ENCODE peak calls at places on chromosomes 5 and 9, in six cellular contexts. One of them, this sample, is unnamed.

GRCh38 chr9:77614671-77615070 is 33.5 kb downstream of the GNA14 start:
- DNase-seq in ovary: no peak
- DNase-seq in A549: no peak
- DNase-seq in HepG2: no peak
- DNase-seq in sigmoid colon: no peak
- DNase-seq in transverse colon: no peak
- DNase-seq in this sample: no peak

GRCh38 chr5:151406322-151406947 is 41.0 kb upstream of the SLC36A1 start:
- DNase-seq in ovary: no peak
- DNase-seq in A549: peak
- DNase-seq in HepG2: peak
- DNase-seq in sigmoid colon: no peak
- DNase-seq in transverse colon: no peak
- DNase-seq in this sample: no peak

GRCh38 chr5:50766462-50766861 is 100.0 kb downstream of the PARP8 start:
- DNase-seq in ovary: no peak
- DNase-seq in A549: no peak
- DNase-seq in HepG2: no peak
- DNase-seq in sigmoid colon: no peak
- DNase-seq in transverse colon: no peak
- DNase-seq in this sample: no peak

GRCh38 chr5:168802337-168802736 is 223.2 kb upstream of the PANK3 start:
- DNase-seq in ovary: no peak
- DNase-seq in A549: no peak
- DNase-seq in HepG2: no peak
- DNase-seq in sigmoid colon: no peak
- DNase-seq in transverse colon: no peak
- DNase-seq in this sample: no peak

GRCh38 chr5:168796840-168797548 is 217.8 kb upstream of the PANK3 start:
- DNase-seq in ovary: no peak
- DNase-seq in A549: no peak
- DNase-seq in HepG2: no peak
- DNase-seq in sigmoid colon: no peak
- DNase-seq in transverse colon: no peak
- DNase-seq in this sample: no peak

GRCh38 chr5:152246401-152246800 is 158.7 kb downstream of the NMUR2 start:
- DNase-seq in ovary: no peak
- DNase-seq in A549: peak
- DNase-seq in HepG2: peak
- DNase-seq in sigmoid colon: no peak
- DNase-seq in transverse colon: no peak
- DNase-seq in this sample: peak

GRCh38 chr9:100426532-100427365 is at the start of gene MSANTD3:
- DNase-seq in ovary: peak
- DNase-seq in A549: peak
- DNase-seq in HepG2: peak
- DNase-seq in sigmoid colon: peak
- DNase-seq in transverse colon: peak
- DNase-seq in this sample: peak

GRCh38 chr9:86763795-86764194 is 183.5 kb downstream of the GAS1 start:
- DNase-seq in ovary: no peak
- DNase-seq in A549: no peak
- DNase-seq in HepG2: no peak
- DNase-seq in sigmoid colon: no peak
- DNase-seq in transverse colon: no peak
- DNase-seq in this sample: no peak

GRCh38 chr5:166365164-166365563 is 1926.3 kb upstream of the WWC1 start:
- DNase-seq in ovary: no peak
- DNase-seq in A549: no peak
- DNase-seq in HepG2: no peak
- DNase-seq in sigmoid colon: no peak
- DNase-seq in transverse colon: no peak
- DNase-seq in this sample: no peak
- TF ChIP-seq EP300 in ovary: no peak
- TF ChIP-seq EP300 in A549: no peak
- TF ChIP-seq EP300 in HepG2: no peak
- TF ChIP-seq EP300 in sigmoid colon: no peak
- TF ChIP-seq EP300 in transverse colon: no peak
- TF ChIP-seq EP300 in this sample: no peak

GRCh38 chr9:85432599-85432998 is 309.2 kb downstream of the AGTPBP1 start:
- DNase-seq in ovary: no peak
- DNase-seq in A549: no peak
- DNase-seq in HepG2: no peak
- DNase-seq in sigmoid colon: no peak
- DNase-seq in transverse colon: no peak
- DNase-seq in this sample: no peak
- TF ChIP-seq EP300 in ovary: no peak
- TF ChIP-seq EP300 in A549: no peak
- TF ChIP-seq EP300 in HepG2: no peak
- TF ChIP-seq EP300 in sigmoid colon: no peak
- TF ChIP-seq EP300 in transverse colon: no peak
- TF ChIP-seq EP300 in this sample: no peak

DNA sequence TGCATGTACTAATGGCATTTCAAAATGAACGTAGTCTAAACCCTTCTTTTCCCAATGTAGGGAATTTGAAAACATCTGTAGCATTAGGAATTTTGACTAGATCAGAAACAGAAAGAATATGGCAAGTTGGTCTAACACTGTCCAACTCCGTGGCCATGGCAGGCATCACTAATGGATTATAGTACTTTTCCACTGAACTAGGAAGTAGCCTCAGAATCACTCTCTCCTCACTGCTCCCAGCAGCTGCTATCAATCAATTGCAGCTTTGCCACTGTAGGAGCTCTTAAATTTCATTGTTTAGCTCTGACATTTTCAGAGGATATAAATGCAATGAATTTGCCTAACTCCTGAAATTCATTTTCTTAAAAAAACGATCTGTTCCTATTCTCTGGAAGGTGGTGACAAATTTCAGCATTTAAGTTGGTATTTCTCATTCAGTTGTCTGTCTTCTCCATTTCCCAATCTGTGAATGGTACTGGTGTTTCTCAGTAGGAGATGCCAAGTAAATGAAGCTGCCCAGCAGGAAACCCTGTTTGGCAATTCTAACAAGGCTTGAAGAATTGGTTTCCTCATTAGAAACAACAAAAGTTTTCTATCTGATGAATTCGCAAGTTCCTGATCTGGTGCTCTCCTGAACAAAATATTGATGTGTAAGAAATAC is 64.7 kb downstream of the TLR4 start:
- DNase-seq in ovary: no peak
- DNase-seq in A549: no peak
- DNase-seq in HepG2: no peak
- DNase-seq in sigmoid colon: no peak
- DNase-seq in transverse colon: no peak
- DNase-seq in this sample: no peak
- TF ChIP-seq EP300 in ovary: no peak
- TF ChIP-seq EP300 in A549: no peak
- TF ChIP-seq EP300 in HepG2: no peak
- TF ChIP-seq EP300 in sigmoid colon: no peak
- TF ChIP-seq EP300 in transverse colon: no peak
- TF ChIP-seq EP300 in this sample: no peak

DNA sequence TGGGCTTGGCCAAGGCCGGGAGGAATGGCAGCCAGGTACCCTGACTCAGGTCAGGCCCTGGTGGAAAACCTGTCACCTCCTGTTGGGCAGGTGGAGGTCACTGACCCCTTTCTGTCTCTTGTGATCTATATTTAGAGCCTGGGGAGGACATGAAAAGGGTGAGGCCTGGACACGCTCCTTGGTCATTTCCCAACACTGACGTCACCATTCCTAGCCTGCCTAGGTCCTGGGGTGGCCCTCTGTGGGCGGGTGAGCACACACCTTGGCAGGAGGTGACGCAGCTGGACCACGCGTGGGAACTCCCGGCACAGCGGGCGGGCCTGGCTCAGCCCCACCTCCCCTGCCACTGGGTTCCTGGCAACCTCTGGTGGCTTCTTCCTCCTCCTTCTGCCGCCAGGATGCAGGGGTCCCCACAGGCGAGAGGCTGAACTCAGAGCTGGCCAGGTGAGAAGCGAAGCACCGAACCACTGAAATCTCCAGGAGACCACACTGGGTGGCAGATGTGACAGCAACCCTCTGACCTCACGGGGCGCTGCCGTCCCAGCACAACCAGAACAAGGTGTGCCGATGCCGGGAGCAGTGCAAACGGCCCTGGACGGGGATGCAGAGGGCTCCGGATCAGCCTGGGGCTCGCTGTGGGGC is 6.4 kb upstream of the RALGDS start:
- DNase-seq in ovary: peak
- DNase-seq in A549: no peak
- DNase-seq in HepG2: no peak
- DNase-seq in sigmoid colon: peak
- DNase-seq in transverse colon: peak
- DNase-seq in this sample: peak
- TF ChIP-seq EP300 in ovary: no peak
- TF ChIP-seq EP300 in A549: no peak
- TF ChIP-seq EP300 in HepG2: no peak
- TF ChIP-seq EP300 in sigmoid colon: no peak
- TF ChIP-seq EP300 in transverse colon: peak
- TF ChIP-seq EP300 in this sample: peak

DNA sequence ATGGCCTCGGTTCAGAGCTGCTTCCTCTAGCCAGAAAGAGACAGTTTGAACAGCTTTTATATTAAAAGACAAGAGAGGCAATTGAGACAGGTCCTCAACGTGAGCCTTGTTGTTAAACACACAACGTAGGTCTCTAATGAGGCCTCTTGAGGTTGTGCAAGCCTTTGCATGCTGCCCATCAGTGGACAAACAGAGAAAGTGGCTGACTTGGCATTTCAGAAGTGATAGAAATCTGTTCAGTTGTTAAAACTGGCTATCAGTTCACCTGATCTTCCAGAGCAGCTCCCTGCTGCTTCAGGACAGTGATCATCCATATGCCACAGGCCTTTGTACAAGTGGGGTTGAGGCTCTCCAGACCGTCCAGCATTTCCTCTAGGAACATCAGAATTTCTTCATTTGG is 58.8 kb downstream of the MROH2B start:
- DNase-seq in ovary: no peak
- DNase-seq in A549: no peak
- DNase-seq in HepG2: no peak
- DNase-seq in sigmoid colon: no peak
- DNase-seq in transverse colon: no peak
- DNase-seq in this sample: no peak
- TF ChIP-seq EP300 in ovary: no peak
- TF ChIP-seq EP300 in A549: no peak
- TF ChIP-seq EP300 in HepG2: no peak
- TF ChIP-seq EP300 in sigmoid colon: no peak
- TF ChIP-seq EP300 in transverse colon: no peak
- TF ChIP-seq EP300 in this sample: no peak

GRCh38 chr5:6845856-6846255 is 132.6 kb downstream of the TENT4A start:
- DNase-seq in ovary: no peak
- DNase-seq in A549: no peak
- DNase-seq in HepG2: no peak
- DNase-seq in sigmoid colon: no peak
- DNase-seq in transverse colon: no peak
- DNase-seq in this sample: no peak

GRCh38 chr5:6850033-6850432 is 136.8 kb downstream of the TENT4A start:
- DNase-seq in ovary: no peak
- DNase-seq in A549: no peak
- DNase-seq in HepG2: no peak
- DNase-seq in sigmoid colon: no peak
- DNase-seq in transverse colon: no peak
- DNase-seq in this sample: no peak

GRCh38 chr5:6843821-6844220 is 130.6 kb downstream of the TENT4A start:
- DNase-seq in ovary: no peak
- DNase-seq in A549: no peak
- DNase-seq in HepG2: no peak
- DNase-seq in sigmoid colon: no peak
- DNase-seq in transverse colon: no peak
- DNase-seq in this sample: no peak

GRCh38 chr5:6849569-6849968 is 136.3 kb downstream of the TENT4A start:
- DNase-seq in ovary: no peak
- DNase-seq in A549: no peak
- DNase-seq in HepG2: no peak
- DNase-seq in sigmoid colon: no peak
- DNase-seq in transverse colon: no peak
- DNase-seq in this sample: no peak

GRCh38 chr5:6847896-6848295 is 134.7 kb downstream of the TENT4A start:
- DNase-seq in ovary: no peak
- DNase-seq in A549: no peak
- DNase-seq in HepG2: no peak
- DNase-seq in sigmoid colon: no peak
- DNase-seq in transverse colon: no peak
- DNase-seq in this sample: no peak
- TF ChIP-seq EP300 in ovary: no peak
- TF ChIP-seq EP300 in A549: no peak
- TF ChIP-seq EP300 in HepG2: no peak
- TF ChIP-seq EP300 in sigmoid colon: no peak
- TF ChIP-seq EP300 in transverse colon: no peak
- TF ChIP-seq EP300 in this sample: no peak

GRCh38 chr9:104876587-104876986 is 51.4 kb downstream of the ABCA1 start:
- DNase-seq in ovary: no peak
- DNase-seq in A549: no peak
- DNase-seq in HepG2: no peak
- DNase-seq in sigmoid colon: no peak
- DNase-seq in transverse colon: no peak
- DNase-seq in this sample: no peak

GRCh38 chr9:104875897-104876296 is 52.1 kb downstream of the ABCA1 start:
- DNase-seq in ovary: no peak
- DNase-seq in A549: no peak
- DNase-seq in HepG2: no peak
- DNase-seq in sigmoid colon: no peak
- DNase-seq in transverse colon: no peak
- DNase-seq in this sample: no peak

GRCh38 chr9:104875320-104875719 is 52.6 kb downstream of the ABCA1 start:
- DNase-seq in ovary: no peak
- DNase-seq in A549: no peak
- DNase-seq in HepG2: no peak
- DNase-seq in sigmoid colon: no peak
- DNase-seq in transverse colon: no peak
- DNase-seq in this sample: no peak

GRCh38 chr9:104871961-104872527 is 55.9 kb downstream of the ABCA1 start:
- DNase-seq in ovary: no peak
- DNase-seq in A549: no peak
- DNase-seq in HepG2: no peak
- DNase-seq in sigmoid colon: no peak
- DNase-seq in transverse colon: no peak
- DNase-seq in this sample: no peak

DNA sequence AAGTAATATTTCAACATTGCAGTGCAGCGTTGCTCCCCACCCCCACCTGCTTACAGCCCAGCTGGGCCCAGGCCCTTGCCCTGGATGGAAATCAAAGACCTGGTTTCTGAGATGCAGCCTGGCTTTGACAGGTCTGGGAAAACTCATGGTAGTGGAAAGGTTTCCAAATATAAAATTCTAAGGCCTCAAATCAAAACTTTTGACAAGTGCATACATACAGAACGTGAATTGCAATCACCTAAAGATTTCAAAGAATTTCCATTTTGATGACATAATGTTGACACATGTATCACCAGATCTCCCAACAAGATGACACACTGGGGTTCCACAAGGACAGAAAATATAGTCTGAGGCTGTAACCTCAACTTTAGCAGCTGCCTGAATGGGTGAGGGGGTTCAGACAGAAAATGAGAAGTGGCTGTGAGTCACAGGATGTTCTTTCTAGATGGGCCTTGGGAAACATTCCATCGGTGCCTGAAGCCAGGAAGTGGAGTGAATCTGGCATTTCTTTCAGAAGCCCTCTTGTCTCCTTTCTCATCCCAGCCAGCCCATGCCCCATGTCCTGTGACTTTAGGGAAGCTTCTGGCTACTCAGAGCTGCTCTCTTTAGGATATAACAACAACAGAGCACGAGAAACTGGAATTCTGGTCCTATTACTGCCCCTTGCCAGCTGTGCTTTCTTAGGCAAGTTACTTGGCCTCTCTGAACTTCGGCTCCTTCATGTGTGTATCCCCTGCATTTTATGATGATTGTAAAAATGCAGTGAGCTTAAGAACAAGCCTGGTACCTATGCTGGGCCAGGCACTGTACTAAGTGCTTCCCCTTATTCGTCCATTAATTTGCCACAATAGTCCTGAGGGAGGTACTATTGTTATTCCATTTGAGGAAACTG is 54.8 kb downstream of the ABCA1 start:
- DNase-seq in ovary: peak
- DNase-seq in A549: peak
- DNase-seq in HepG2: peak
- DNase-seq in sigmoid colon: peak
- DNase-seq in transverse colon: peak
- DNase-seq in this sample: no peak
- TF ChIP-seq EP300 in ovary: no peak
- TF ChIP-seq EP300 in A549: no peak
- TF ChIP-seq EP300 in HepG2: peak
- TF ChIP-seq EP300 in sigmoid colon: peak
- TF ChIP-seq EP300 in transverse colon: peak
- TF ChIP-seq EP300 in this sample: no peak